ENCODE peak calls at places on chromosomes 7 and 10, in nine cellular contexts. One of them, this sample, is unnamed.

GRCh38 chr7:112207106-112207592 is 654 bp downstream of the ZNF277 start:
- DNase-seq in astrocyte: no peak
- DNase-seq in activated CD4-positive, alpha-beta T cell treated with anti-CD3 and anti-CD28 coated beads, Interleukin-2, amount 50 U/mL, for 1 hour: no peak
- DNase-seq in stimulated activated CD8-positive, alpha-beta memory T cell treated with anti-CD3 and anti-CD28 coated beads, Interleukin-7, amount 100 ng/mL, for 4 hours: no peak
- DNase-seq in RWPE1: peak
- DNase-seq in heart left ventricle: no peak
- DNase-seq in NCI-H2081: no peak
- DNase-seq in NCI-H1694 treated with DMSO at 0.1 percent for 48 hours: no peak
- DNase-seq in naive B cell: no peak
- DNase-seq in this sample: no peak

GRCh38 chr7:24786941-24787340 is 29.7 kb upstream of the GSDME start:
- DNase-seq in stimulated activated CD8-positive, alpha-beta memory T cell treated with anti-CD3 and anti-CD28 coated beads, Interleukin-7, amount 100 ng/mL, for 4 hours: no peak
- DNase-seq in NCI-H2081: no peak
- DNase-seq in astrocyte: peak
- DNase-seq in naive B cell: no peak
- DNase-seq in activated CD4-positive, alpha-beta T cell treated with anti-CD3 and anti-CD28 coated beads, Interleukin-2, amount 50 U/mL, for 1 hour: no peak
- DNase-seq in NCI-H1694 treated with DMSO at 0.1 percent for 48 hours: no peak
- DNase-seq in heart left ventricle: no peak
- DNase-seq in RWPE1: peak
- DNase-seq in this sample: peak

GRCh38 chr7:112994666-112995065 is 92.0 kb downstream of the GPR85 start:
- DNase-seq in naive B cell: no peak
- DNase-seq in stimulated activated CD8-positive, alpha-beta memory T cell treated with anti-CD3 and anti-CD28 coated beads, Interleukin-7, amount 100 ng/mL, for 4 hours: no peak
- DNase-seq in RWPE1: no peak
- DNase-seq in activated CD4-positive, alpha-beta T cell treated with anti-CD3 and anti-CD28 coated beads, Interleukin-2, amount 50 U/mL, for 1 hour: no peak
- DNase-seq in astrocyte: peak
- DNase-seq in heart left ventricle: no peak
- DNase-seq in NCI-H2081: no peak
- DNase-seq in NCI-H1694 treated with DMSO at 0.1 percent for 48 hours: no peak
- DNase-seq in this sample: no peak

GRCh38 chr10:63456437-63457210 is 9.2 kb downstream of the JMJD1C start:
- DNase-seq in stimulated activated CD8-positive, alpha-beta memory T cell treated with anti-CD3 and anti-CD28 coated beads, Interleukin-7, amount 100 ng/mL, for 4 hours: no peak
- DNase-seq in activated CD4-positive, alpha-beta T cell treated with anti-CD3 and anti-CD28 coated beads, Interleukin-2, amount 50 U/mL, for 1 hour: no peak
- DNase-seq in astrocyte: peak
- DNase-seq in naive B cell: no peak
- DNase-seq in NCI-H2081: no peak
- DNase-seq in heart left ventricle: no peak
- DNase-seq in RWPE1: peak
- DNase-seq in NCI-H1694 treated with DMSO at 0.1 percent for 48 hours: no peak
- DNase-seq in this sample: peak

GRCh38 chr10:72258617-72259016 is 15.1 kb upstream of the DDIT4 start:
- DNase-seq in NCI-H1694 treated with DMSO at 0.1 percent for 48 hours: no peak
- DNase-seq in astrocyte: no peak
- DNase-seq in naive B cell: no peak
- DNase-seq in heart left ventricle: no peak
- DNase-seq in RWPE1: no peak
- DNase-seq in activated CD4-positive, alpha-beta T cell treated with anti-CD3 and anti-CD28 coated beads, Interleukin-2, amount 50 U/mL, for 1 hour: no peak
- DNase-seq in stimulated activated CD8-positive, alpha-beta memory T cell treated with anti-CD3 and anti-CD28 coated beads, Interleukin-7, amount 100 ng/mL, for 4 hours: no peak
- DNase-seq in NCI-H2081: no peak
- DNase-seq in this sample: no peak

GRCh38 chr10:19993714-19994343 is 177.6 kb downstream of the PLXDC2 start:
- DNase-seq in stimulated activated CD8-positive, alpha-beta memory T cell treated with anti-CD3 and anti-CD28 coated beads, Interleukin-7, amount 100 ng/mL, for 4 hours: no peak
- DNase-seq in NCI-H1694 treated with DMSO at 0.1 percent for 48 hours: no peak
- DNase-seq in activated CD4-positive, alpha-beta T cell treated with anti-CD3 and anti-CD28 coated beads, Interleukin-2, amount 50 U/mL, for 1 hour: no peak
- DNase-seq in RWPE1: no peak
- DNase-seq in naive B cell: no peak
- DNase-seq in heart left ventricle: no peak
- DNase-seq in NCI-H2081: no peak
- DNase-seq in astrocyte: peak
- DNase-seq in this sample: peak

GRCh38 chr10:14552010-14552409 is 221.3 kb upstream of the FRMD4A start:
- DNase-seq in NCI-H2081: no peak
- DNase-seq in astrocyte: no peak
- DNase-seq in stimulated activated CD8-positive, alpha-beta memory T cell treated with anti-CD3 and anti-CD28 coated beads, Interleukin-7, amount 100 ng/mL, for 4 hours: no peak
- DNase-seq in RWPE1: no peak
- DNase-seq in activated CD4-positive, alpha-beta T cell treated with anti-CD3 and anti-CD28 coated beads, Interleukin-2, amount 50 U/mL, for 1 hour: no peak
- DNase-seq in NCI-H1694 treated with DMSO at 0.1 percent for 48 hours: no peak
- DNase-seq in heart left ventricle: no peak
- DNase-seq in naive B cell: no peak
- DNase-seq in this sample: no peak

GRCh38 chr7:155490697-155491628 is 33.0 kb downstream of the EN2 start:
- DNase-seq in astrocyte: no peak
- DNase-seq in NCI-H1694 treated with DMSO at 0.1 percent for 48 hours: no peak
- DNase-seq in NCI-H2081: no peak
- DNase-seq in heart left ventricle: peak
- DNase-seq in naive B cell: peak
- DNase-seq in stimulated activated CD8-positive, alpha-beta memory T cell treated with anti-CD3 and anti-CD28 coated beads, Interleukin-7, amount 100 ng/mL, for 4 hours: no peak
- DNase-seq in RWPE1: no peak
- DNase-seq in activated CD4-positive, alpha-beta T cell treated with anti-CD3 and anti-CD28 coated beads, Interleukin-2, amount 50 U/mL, for 1 hour: no peak
- DNase-seq in this sample: no peak

GRCh38 chr7:137692399-137692798 is 154.4 kb downstream of the DGKI start:
- DNase-seq in NCI-H2081: no peak
- DNase-seq in astrocyte: no peak
- DNase-seq in RWPE1: no peak
- DNase-seq in naive B cell: no peak
- DNase-seq in heart left ventricle: no peak
- DNase-seq in NCI-H1694 treated with DMSO at 0.1 percent for 48 hours: no peak
- DNase-seq in stimulated activated CD8-positive, alpha-beta memory T cell treated with anti-CD3 and anti-CD28 coated beads, Interleukin-7, amount 100 ng/mL, for 4 hours: no peak
- DNase-seq in activated CD4-positive, alpha-beta T cell treated with anti-CD3 and anti-CD28 coated beads, Interleukin-2, amount 50 U/mL, for 1 hour: no peak
- DNase-seq in this sample: no peak

GRCh38 chr7:101666751-101667150 is 37.7 kb upstream of the MYL10 start:
- DNase-seq in heart left ventricle: no peak
- DNase-seq in NCI-H1694 treated with DMSO at 0.1 percent for 48 hours: no peak
- DNase-seq in activated CD4-positive, alpha-beta T cell treated with anti-CD3 and anti-CD28 coated beads, Interleukin-2, amount 50 U/mL, for 1 hour: no peak
- DNase-seq in NCI-H2081: no peak
- DNase-seq in RWPE1: no peak
- DNase-seq in naive B cell: no peak
- DNase-seq in astrocyte: no peak
- DNase-seq in stimulated activated CD8-positive, alpha-beta memory T cell treated with anti-CD3 and anti-CD28 coated beads, Interleukin-7, amount 100 ng/mL, for 4 hours: no peak
- DNase-seq in this sample: no peak

GRCh38 chr10:44805461-44806210 is 105.5 kb upstream of the TMEM72 start:
- DNase-seq in heart left ventricle: no peak
- DNase-seq in stimulated activated CD8-positive, alpha-beta memory T cell treated with anti-CD3 and anti-CD28 coated beads, Interleukin-7, amount 100 ng/mL, for 4 hours: no peak
- DNase-seq in NCI-H2081: no peak
- DNase-seq in naive B cell: no peak
- DNase-seq in NCI-H1694 treated with DMSO at 0.1 percent for 48 hours: no peak
- DNase-seq in activated CD4-positive, alpha-beta T cell treated with anti-CD3 and anti-CD28 coated beads, Interleukin-2, amount 50 U/mL, for 1 hour: no peak
- DNase-seq in RWPE1: no peak
- DNase-seq in astrocyte: peak
- DNase-seq in this sample: no peak

GRCh38 chr10:11898372-11899066 is 75.4 kb downstream of the PROSER2 start:
- DNase-seq in activated CD4-positive, alpha-beta T cell treated with anti-CD3 and anti-CD28 coated beads, Interleukin-2, amount 50 U/mL, for 1 hour: no peak
- DNase-seq in naive B cell: no peak
- DNase-seq in NCI-H2081: no peak
- DNase-seq in stimulated activated CD8-positive, alpha-beta memory T cell treated with anti-CD3 and anti-CD28 coated beads, Interleukin-7, amount 100 ng/mL, for 4 hours: no peak
- DNase-seq in astrocyte: no peak
- DNase-seq in RWPE1: peak
- DNase-seq in heart left ventricle: peak
- DNase-seq in NCI-H1694 treated with DMSO at 0.1 percent for 48 hours: no peak
- DNase-seq in this sample: peak

GRCh38 chr10:61016630-61017029 is 72.6 kb upstream of the RHOBTB1 start:
- DNase-seq in naive B cell: no peak
- DNase-seq in activated CD4-positive, alpha-beta T cell treated with anti-CD3 and anti-CD28 coated beads, Interleukin-2, amount 50 U/mL, for 1 hour: no peak
- DNase-seq in NCI-H1694 treated with DMSO at 0.1 percent for 48 hours: no peak
- DNase-seq in RWPE1: no peak
- DNase-seq in heart left ventricle: no peak
- DNase-seq in astrocyte: no peak
- DNase-seq in NCI-H2081: no peak
- DNase-seq in stimulated activated CD8-positive, alpha-beta memory T cell treated with anti-CD3 and anti-CD28 coated beads, Interleukin-7, amount 100 ng/mL, for 4 hours: no peak
- DNase-seq in this sample: no peak

GRCh38 chr10:122475130-122475529 is 13.8 kb downstream of the HTRA1 start:
- DNase-seq in RWPE1: no peak
- DNase-seq in NCI-H1694 treated with DMSO at 0.1 percent for 48 hours: no peak
- DNase-seq in stimulated activated CD8-positive, alpha-beta memory T cell treated with anti-CD3 and anti-CD28 coated beads, Interleukin-7, amount 100 ng/mL, for 4 hours: no peak
- DNase-seq in heart left ventricle: peak
- DNase-seq in NCI-H2081: no peak
- DNase-seq in activated CD4-positive, alpha-beta T cell treated with anti-CD3 and anti-CD28 coated beads, Interleukin-2, amount 50 U/mL, for 1 hour: no peak
- DNase-seq in naive B cell: no peak
- DNase-seq in astrocyte: no peak
- DNase-seq in this sample: no peak

GRCh38 chr10:33291053-33291592 is 43.3 kb downstream of the NRP1 start:
- DNase-seq in astrocyte: peak
- DNase-seq in stimulated activated CD8-positive, alpha-beta memory T cell treated with anti-CD3 and anti-CD28 coated beads, Interleukin-7, amount 100 ng/mL, for 4 hours: no peak
- DNase-seq in NCI-H1694 treated with DMSO at 0.1 percent for 48 hours: no peak
- DNase-seq in RWPE1: peak
- DNase-seq in heart left ventricle: no peak
- DNase-seq in NCI-H2081: no peak
- DNase-seq in naive B cell: no peak
- DNase-seq in activated CD4-positive, alpha-beta T cell treated with anti-CD3 and anti-CD28 coated beads, Interleukin-2, amount 50 U/mL, for 1 hour: no peak
- DNase-seq in this sample: peak

GRCh38 chr7:152158801-152159587 is 133.5 kb downstream of the GALNT11 start:
- DNase-seq in stimulated activated CD8-positive, alpha-beta memory T cell treated with anti-CD3 and anti-CD28 coated beads, Interleukin-7, amount 100 ng/mL, for 4 hours: no peak
- DNase-seq in activated CD4-positive, alpha-beta T cell treated with anti-CD3 and anti-CD28 coated beads, Interleukin-2, amount 50 U/mL, for 1 hour: no peak
- DNase-seq in RWPE1: no peak
- DNase-seq in NCI-H1694 treated with DMSO at 0.1 percent for 48 hours: no peak
- DNase-seq in NCI-H2081: no peak
- DNase-seq in astrocyte: no peak
- DNase-seq in naive B cell: peak
- DNase-seq in heart left ventricle: no peak
- DNase-seq in this sample: no peak

GRCh38 chr10:133318494-133319127 is 9.9 kb downstream of the ZNF511 start:
- DNase-seq in heart left ventricle: peak
- DNase-seq in naive B cell: peak
- DNase-seq in astrocyte: no peak
- DNase-seq in NCI-H2081: peak
- DNase-seq in RWPE1: no peak
- DNase-seq in activated CD4-positive, alpha-beta T cell treated with anti-CD3 and anti-CD28 coated beads, Interleukin-2, amount 50 U/mL, for 1 hour: peak
- DNase-seq in stimulated activated CD8-positive, alpha-beta memory T cell treated with anti-CD3 and anti-CD28 coated beads, Interleukin-7, amount 100 ng/mL, for 4 hours: peak
- DNase-seq in NCI-H1694 treated with DMSO at 0.1 percent for 48 hours: no peak
- DNase-seq in this sample: peak

GRCh38 chr10:30154126-30154525 is 94.7 kb upstream of the JCAD start:
- DNase-seq in heart left ventricle: no peak
- DNase-seq in NCI-H2081: no peak
- DNase-seq in NCI-H1694 treated with DMSO at 0.1 percent for 48 hours: no peak
- DNase-seq in stimulated activated CD8-positive, alpha-beta memory T cell treated with anti-CD3 and anti-CD28 coated beads, Interleukin-7, amount 100 ng/mL, for 4 hours: no peak
- DNase-seq in naive B cell: no peak
- DNase-seq in astrocyte: no peak
- DNase-seq in RWPE1: no peak
- DNase-seq in activated CD4-positive, alpha-beta T cell treated with anti-CD3 and anti-CD28 coated beads, Interleukin-2, amount 50 U/mL, for 1 hour: no peak
- DNase-seq in this sample: no peak

GRCh38 chr10:97574374-97575100 is 2.0 kb downstream of the ANKRD2 start:
- DNase-seq in activated CD4-positive, alpha-beta T cell treated with anti-CD3 and anti-CD28 coated beads, Interleukin-2, amount 50 U/mL, for 1 hour: no peak
- DNase-seq in RWPE1: peak
- DNase-seq in NCI-H2081: peak
- DNase-seq in NCI-H1694 treated with DMSO at 0.1 percent for 48 hours: peak
- DNase-seq in naive B cell: no peak
- DNase-seq in astrocyte: peak
- DNase-seq in heart left ventricle: peak
- DNase-seq in stimulated activated CD8-positive, alpha-beta memory T cell treated with anti-CD3 and anti-CD28 coated beads, Interleukin-7, amount 100 ng/mL, for 4 hours: no peak
- DNase-seq in this sample: peak

GRCh38 chr7:30247546-30248386 is 36.6 kb upstream of the ZNRF2 start:
- DNase-seq in astrocyte: no peak
- DNase-seq in NCI-H2081: peak
- DNase-seq in stimulated activated CD8-positive, alpha-beta memory T cell treated with anti-CD3 and anti-CD28 coated beads, Interleukin-7, amount 100 ng/mL, for 4 hours: no peak
- DNase-seq in NCI-H1694 treated with DMSO at 0.1 percent for 48 hours: peak
- DNase-seq in activated CD4-positive, alpha-beta T cell treated with anti-CD3 and anti-CD28 coated beads, Interleukin-2, amount 50 U/mL, for 1 hour: no peak
- DNase-seq in RWPE1: no peak
- DNase-seq in naive B cell: no peak
- DNase-seq in heart left ventricle: no peak
- DNase-seq in this sample: no peak

GRCh38 chr7:106015586-106016218 is 52.6 kb downstream of the CDHR3 start:
- DNase-seq in stimulated activated CD8-positive, alpha-beta memory T cell treated with anti-CD3 and anti-CD28 coated beads, Interleukin-7, amount 100 ng/mL, for 4 hours: no peak
- DNase-seq in NCI-H2081: no peak
- DNase-seq in naive B cell: no peak
- DNase-seq in activated CD4-positive, alpha-beta T cell treated with anti-CD3 and anti-CD28 coated beads, Interleukin-2, amount 50 U/mL, for 1 hour: no peak
- DNase-seq in heart left ventricle: no peak
- DNase-seq in NCI-H1694 treated with DMSO at 0.1 percent for 48 hours: peak
- DNase-seq in astrocyte: no peak
- DNase-seq in RWPE1: no peak
- DNase-seq in this sample: peak

This sample was measured in amniotic epithelial cell.